ENCODE peak calls at places on chromosomes 16 and 17, in four cellular contexts. C is heart left ventricle, T is T-cell, O is activated T-helper 1 cell treated with Interleukin-2 at 50 U/mL for 16 hours. K is an unnamed sample.

GRCh38 chr16:19210968-19211367 is 42.9 kb downstream of the SYT17 start:
- DNase-seq in C (no peak), T (no peak), O (no peak), K (no peak)

GRCh38 chr16:17470002-17470870 is 524 bp downstream of the XYLT1 start:
- DNase-seq in C (peak; percentile 19), T (peak; percentile 34), O (peak; percentile 11), K (no peak)

GRCh38 chr17:72426948-72427760 is 306.3 kb downstream of the SOX9 start:
- DNase-seq in C (no peak), T (no peak), O (no peak), K (no peak)

GRCh38 chr17:66676421-66676820 is 158.5 kb upstream of the CACNG5 start:
- DNase-seq in C (no peak), T (no peak), O (no peak), K (no peak)

GRCh38 chr17:14205992-14206461 is 30.6 kb downstream of the CDRT15 start:
- DNase-seq in C (peak; percentile 66), T (peak; percentile 79), O (peak; percentile 74), K (no peak)

GRCh38 chr16:86061318-86061695 is 162.3 kb downstream of the IRF8 start:
- DNase-seq in C (no peak), T (no peak), O (no peak), K (no peak)

GRCh38 chr16:19657831-19658230 is 60.2 kb downstream of the KNOP1 start:
- DNase-seq in C (no peak), T (no peak), O (no peak), K (no peak)

GRCh38 chr17:72467841-72468653 is 347.2 kb downstream of the SOX9 start:
- DNase-seq in C (peak; percentile 18), T (no peak), O (no peak), K (no peak)

GRCh38 chr16:59573528-59574271 is 839.6 kb upstream of the GOT2 start:
- DNase-seq in C (no peak), T (no peak), O (no peak), K (no peak)

GRCh38 chr17:80899402-80900268 is 92.0 kb upstream of the CHMP6 start:
- DNase-seq in C (no peak), T (peak; percentile 75), O (peak; percentile 67), K (peak; percentile 63)

GRCh38 chr16:29757950-29758466 is 12.2 kb upstream of the C16orf54 start:
- DNase-seq in C (no peak), T (no peak), O (no peak), K (no peak)

GRCh38 chr17:75138519-75138918 is 7.0 kb upstream of the NT5C start:
- DNase-seq in C (no peak), T (no peak), O (no peak), K (no peak)

GRCh38 chr16:57043248-57043647 is 49.1 kb upstream of the CPNE2 start:
- DNase-seq in C (no peak), T (no peak), O (no peak), K (no peak)

GRCh38 chr17:2594657-2595085 is 1.2 kb downstream of the PAFAH1B1 start:
- DNase-seq in C (no peak), T (no peak), O (peak; percentile 1), K (no peak)

GRCh38 chr17:50169881-50170459 is 4.2 kb downstream of the SGCA start:
- DNase-seq in C (no peak), T (no peak), O (no peak), K (no peak)

GRCh38 chr17:13626703-13627102 is 25.0 kb upstream of the HS3ST3A1 start:
- DNase-seq in C (no peak), T (no peak), O (no peak), K (no peak)

GRCh38 chr16:84072014-84072413 is 29.4 kb upstream of the SLC38A8 start:
- DNase-seq in C (no peak), T (no peak), O (no peak), K (no peak)

GRCh38 chr17:43768382-43768781 is 9.8 kb upstream of the SOST start:
- DNase-seq in C (peak; percentile 77), T (no peak), O (no peak), K (no peak)

K was measured in T-helper 17 cell.